ENCODE peak calls at places on chromosomes 2 and 18, in four cellular contexts. Q, W, P and X are unnamed samples.

GRCh38 chr2:161576421-161576820 is 47.8 kb upstream of the SLC4A10 start:
- DNase-seq in P (peak), W (no peak), Q (no peak), X (no peak)

GRCh38 chr18:79851981-79852380 is 54.2 kb downstream of the KCNG2 start:
- DNase-seq in W (no peak), Q (no peak), P (no peak), X (peak)

GRCh38 chr2:188978291-188979081 is 4.3 kb downstream of the COL3A1 start:
- DNase-seq in W (no peak), P (peak), Q (no peak), X (no peak)

GRCh38 chr2:64591188-64591587 is 62.5 kb downstream of the SERTAD2 start:
- DNase-seq in Q (no peak), P (no peak), W (no peak), X (no peak)

GRCh38 chr2:73141896-73142295 is 29.1 kb upstream of the RAB11FIP5 start:
- DNase-seq in Q (no peak), P (no peak), W (no peak), X (no peak)

GRCh38 chr2:28477645-28478044 is 18.2 kb upstream of the PLB1 start:
- DNase-seq in Q (no peak), P (no peak), W (no peak), X (no peak)

GRCh38 chr2:160574472-160575140 is 81.0 kb upstream of the RBMS1 start:
- DNase-seq in W (no peak), Q (no peak), P (no peak), X (no peak)

GRCh38 chr2:67631474-67631873 is 234.3 kb downstream of the ETAA1 start:
- DNase-seq in P (no peak), Q (no peak), W (no peak), X (no peak)

GRCh38 chr2:150295544-150295943 is 191.9 kb downstream of the RND3 start:
- DNase-seq in W (no peak), P (no peak), Q (no peak), X (no peak)

GRCh38 chr2:7539760-7540159 is 622.5 kb downstream of the RNF144A start:
- DNase-seq in Q (no peak), P (no peak), W (no peak), X (no peak)

GRCh38 chr2:101125799-101126198 is 25.4 kb downstream of the TBC1D8 start:
- DNase-seq in Q (no peak), P (no peak), W (no peak), X (no peak)
- H3K27ac ChIP-seq in Q (peak), P (peak), W (peak), X (peak)

DNA sequence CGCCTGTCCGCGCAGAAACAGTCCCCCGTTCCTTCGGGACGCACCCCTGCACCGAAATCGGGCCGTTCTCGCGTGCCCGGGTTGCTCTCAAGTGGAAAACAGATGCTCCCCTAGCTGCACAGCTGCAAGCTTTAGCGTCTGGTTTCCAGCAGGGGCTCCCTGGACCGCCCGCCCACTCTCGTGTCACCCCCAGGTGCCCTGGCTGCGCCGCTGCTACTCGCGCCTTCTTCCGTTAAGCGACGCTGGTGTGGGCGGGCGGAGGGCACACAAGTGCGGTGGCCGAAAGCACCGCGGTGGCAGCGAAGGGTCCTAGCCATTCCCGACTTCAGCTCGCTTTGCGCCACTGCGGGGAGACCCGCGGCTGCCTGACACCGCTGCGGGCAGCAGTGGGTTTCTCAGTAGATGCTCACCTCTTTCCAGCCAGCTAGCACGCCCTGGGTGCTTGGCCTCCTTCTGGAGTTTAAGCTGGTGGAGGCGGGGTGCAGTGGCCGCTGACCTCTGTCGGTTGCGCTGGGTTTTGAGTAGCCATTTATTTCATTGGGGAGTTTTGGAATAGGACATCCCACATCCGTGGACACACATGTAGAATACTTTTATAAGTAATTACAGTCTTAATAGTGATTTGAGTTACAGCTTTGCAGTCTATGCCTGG is 806 bp downstream of the ZNF407 start:
- DNase-seq in Q (peak), W (peak), P (peak), X (peak)
- TF ChIP-seq POLR2A in Q (no peak), W (no peak), P (peak), X (no peak)

DNA sequence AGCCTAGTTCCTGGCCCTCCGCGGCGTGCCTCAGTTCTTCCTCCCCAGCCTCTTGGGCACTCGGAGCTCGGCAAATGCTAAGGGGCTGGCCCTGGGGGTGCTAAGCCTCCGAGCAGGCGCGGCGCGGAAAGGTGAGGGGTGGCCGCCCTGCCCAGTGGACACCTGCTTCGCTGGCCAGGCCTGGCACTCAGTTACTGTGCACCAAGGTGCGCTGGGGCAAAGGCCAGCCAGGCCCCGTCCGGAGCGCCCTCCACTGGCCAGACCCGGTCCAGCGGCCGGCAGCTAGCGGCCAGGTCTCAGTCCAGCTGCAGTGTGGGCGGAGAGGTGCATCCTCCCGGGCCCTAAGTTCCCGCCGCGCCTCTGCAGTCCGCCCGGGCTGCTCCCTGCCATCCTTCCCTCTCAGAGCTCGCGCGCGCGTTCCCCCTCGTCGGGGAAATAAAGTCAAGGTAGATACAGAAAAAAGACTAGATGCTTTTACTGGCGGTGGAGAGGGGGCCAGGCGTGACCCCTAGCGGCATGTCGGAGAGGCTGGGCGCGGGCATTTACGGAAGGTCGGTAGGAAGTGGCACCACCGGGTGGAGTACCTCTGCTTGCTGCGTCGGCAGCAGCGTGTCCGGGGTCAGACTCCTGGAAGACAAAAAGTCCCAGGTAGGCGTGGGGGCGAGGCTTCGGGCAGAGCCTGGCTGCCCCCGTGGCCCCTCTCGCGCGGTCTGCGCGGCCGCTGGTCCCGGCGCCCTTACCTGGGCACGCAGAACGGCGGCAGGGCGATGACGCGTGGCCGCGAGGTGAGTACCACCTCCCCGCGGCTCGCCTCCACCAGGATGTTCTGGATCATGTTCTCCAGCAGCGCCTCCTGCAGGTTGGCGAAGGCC is 9.4 kb upstream of the CRYBA2 start:
- DNase-seq in W (no peak), P (peak), Q (peak), X (peak)
- H3K4me3 ChIP-seq in W (no peak), P (peak), Q (peak), X (no peak)

GRCh38 chr18:58572181-58572580 is 56.7 kb downstream of the ALPK2 start:
- DNase-seq in Q (peak), P (no peak), W (no peak), X (no peak)
- H3K27ac ChIP-seq in Q (no peak), P (no peak), W (no peak), X (no peak)